ENCODE peak calls at places on chromosome 4, in eight cellular contexts. S is adrenal gland, W is testis, H is tibial nerve, N is uterus, A is IMR-90, X is esophagus squamous epithelium, M is sigmoid colon. B is an unnamed sample. For H3K4me1, the result is how much of the 10 kb centered on the place peaks cover.

GRCh38 chr4:33914386-33914785 is 2329.9 kb downstream of the ARAP2 start:
- DNase-seq in W (no peak), S (no peak), A (no peak), M (no peak), X (no peak), N (no peak), H (no peak), B (no peak)

GRCh38 chr4:20376070-20376469 is 124.4 kb downstream of the SLIT2 start:
- DNase-seq in W (no peak), S (no peak), X (no peak), M (no peak), A (no peak), H (no peak), N (no peak), B (no peak)

GRCh38 chr4:5366421-5366820 is 315.1 kb downstream of the STK32B start:
- DNase-seq in X (no peak), N (no peak), W (no peak), H (no peak), A (peak), M (no peak), S (no peak), B (no peak)

GRCh38 chr4:124590480-124590879 is 122.1 kb downstream of the ANKRD50 start:
- DNase-seq in W (no peak), A (no peak), N (no peak), H (no peak), X (no peak), M (no peak), S (no peak), B (no peak)

GRCh38 chr4:177005801-177006230 is 213.1 kb upstream of the VEGFC start:
- DNase-seq in W (no peak), N (no peak), X (no peak), A (peak), S (no peak), H (no peak), M (no peak), B (no peak)

GRCh38 chr4:7831330-7831729 is 108.3 kb downstream of the AFAP1 start:
- DNase-seq in S (no peak), N (no peak), A (peak), M (peak), W (no peak), X (no peak), H (no peak), B (no peak)

GRCh38 chr4:8153441-8153840 is 5.2 kb downstream of the ABLIM2 start:
- DNase-seq in X (no peak), A (no peak), M (no peak), S (no peak), H (no peak), N (no peak), W (no peak), B (no peak)

GRCh38 chr4:3875466-3875865 is 109.3 kb downstream of the ADRA2C start:
- DNase-seq in S (no peak), M (peak), W (no peak), N (peak), X (no peak), A (no peak), H (no peak), B (no peak)

GRCh38 chr4:69849969-69850368 is 10.0 kb downstream of the SULT1E1 start:
- DNase-seq in A (no peak), X (no peak), N (no peak), W (no peak), H (no peak), S (no peak), M (no peak), B (no peak)

GRCh38 chr4:53688186-53688790 is 97.0 kb upstream of the LNX1 start:
- DNase-seq in A (peak), H (no peak), S (peak), W (no peak), M (no peak), X (no peak), N (no peak), B (no peak)

GRCh38 chr4:123599920-123600394 is 203.4 kb downstream of the SPRY1 start:
- DNase-seq in N (peak), W (peak), H (peak), A (peak), S (peak), M (peak), X (no peak), B (peak)

GRCh38 chr4:108683479-108683878 is 33.1 kb downstream of the OSTC start:
- DNase-seq in N (no peak), X (no peak), H (peak), M (no peak), S (peak), A (peak), W (no peak), B (no peak)

GRCh38 chr4:72924814-72925213 is 144.7 kb downstream of the COX18 start:
- DNase-seq in X (no peak), A (no peak), S (no peak), M (no peak), W (no peak), N (no peak), H (no peak), B (no peak)

GRCh38 chr4:22969314-22969896 is 276.7 kb downstream of the GBA3 start:
- DNase-seq in A (peak), H (no peak), W (no peak), N (no peak), S (no peak), M (no peak), X (no peak), B (no peak)

GRCh38 chr4:108270466-108271450 is 102.0 kb upstream of the LEF1 start:
- DNase-seq in H (no peak), X (no peak), N (no peak), A (peak), S (no peak), W (no peak), M (no peak), B (no peak)

GRCh38 chr4:39825741-39826231 is 127.8 kb downstream of the UBE2K start:
- DNase-seq in W (no peak), M (no peak), H (no peak), S (peak), N (no peak), X (no peak), A (peak), B (no peak)

GRCh38 chr4:152094851-152095700 is 334.3 kb upstream of the GATB start:
- DNase-seq in S (no peak), N (no peak), W (no peak), X (no peak), M (no peak), A (peak), H (no peak), B (no peak)
- H3K4me1 ChIP-seq in S (under half), N (under half), W (under half), X (under half), M (under half), A (under half), H (under half), B (under half)

GRCh38 chr4:173370477-173371291 is at the start of gene SAP30:
- DNase-seq in A (peak), X (peak), S (peak), W (peak), H (peak), N (peak), M (peak), B (peak)
- TF ChIP-seq POLR2A in A (peak), X (peak), S (peak), W (peak), H (peak), N (peak), M (peak), B (peak)

DNA sequence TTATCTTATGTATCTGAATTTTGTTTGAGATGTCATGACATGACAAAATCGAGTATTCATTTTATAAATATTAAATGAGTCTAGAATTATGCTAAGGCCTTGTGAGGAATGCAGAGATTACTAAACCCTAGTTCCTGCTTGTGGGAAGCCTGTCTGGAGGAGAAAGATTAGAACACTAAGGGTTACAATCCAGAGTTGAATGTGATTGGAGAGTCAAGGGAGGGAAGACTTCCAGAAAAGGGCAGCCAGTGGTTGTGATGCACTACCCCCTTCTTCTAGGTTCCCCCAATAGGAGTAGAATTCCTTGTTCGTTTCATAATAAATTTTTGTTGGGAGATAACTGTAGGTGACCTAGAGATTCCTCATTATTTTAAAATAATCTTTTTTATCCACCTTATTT is 141.1 kb downstream of the AFF1 start:
- DNase-seq in H (no peak), A (no peak), X (no peak), S (no peak), M (no peak), N (no peak), W (no peak), B (no peak)
- H3K4me1 ChIP-seq in H (under half), A (under half), X (half or more), S (under half), M (under half), N (under half), W (under half), B (under half)

DNA sequence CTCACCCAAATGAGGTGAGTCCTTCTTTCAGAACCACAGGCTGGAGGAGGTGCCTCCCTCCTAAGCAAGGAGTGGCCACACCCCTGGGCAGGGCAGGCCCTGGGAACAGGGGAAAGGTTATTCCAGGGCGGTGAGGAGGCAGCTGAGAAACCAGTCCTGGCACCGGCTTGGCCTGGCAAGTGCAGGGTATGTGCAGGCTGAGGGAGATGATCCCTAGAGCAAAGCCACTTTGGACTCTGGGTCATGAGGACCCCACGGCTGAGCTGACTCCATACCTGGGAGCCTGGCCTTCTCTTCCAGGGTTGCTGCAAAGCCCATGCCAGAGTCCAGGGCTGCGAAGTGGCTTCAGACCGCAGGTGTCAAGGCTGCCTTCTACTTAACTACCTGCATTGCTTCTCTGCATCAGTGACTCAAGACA is 49.5 kb upstream of the HELT start:
- DNase-seq in S (peak), A (no peak), N (no peak), M (no peak), X (no peak), W (no peak), H (no peak), B (no peak)
- TF ChIP-seq POLR2A in S (no peak), A (no peak), N (no peak), M (no peak), X (no peak), W (no peak), H (no peak), B (no peak)

GRCh38 chr4:42638276-42638675 is 18.6 kb downstream of the ATP8A1 start:
- DNase-seq in A (no peak), N (no peak), W (no peak), H (no peak), X (no peak), S (no peak), M (no peak), B (no peak)

GRCh38 chr4:42637104-42637503 is 19.8 kb downstream of the ATP8A1 start:
- DNase-seq in W (no peak), X (no peak), S (no peak), N (no peak), H (no peak), M (no peak), A (no peak), B (no peak)

GRCh38 chr4:42640613-42641012 is 16.3 kb downstream of the ATP8A1 start:
- DNase-seq in X (no peak), M (no peak), S (no peak), A (no peak), N (no peak), W (no peak), H (no peak), B (no peak)

GRCh38 chr4:42637861-42638260 is 19.0 kb downstream of the ATP8A1 start:
- DNase-seq in W (no peak), X (no peak), N (no peak), M (no peak), S (no peak), A (no peak), H (no peak), B (no peak)

DNA sequence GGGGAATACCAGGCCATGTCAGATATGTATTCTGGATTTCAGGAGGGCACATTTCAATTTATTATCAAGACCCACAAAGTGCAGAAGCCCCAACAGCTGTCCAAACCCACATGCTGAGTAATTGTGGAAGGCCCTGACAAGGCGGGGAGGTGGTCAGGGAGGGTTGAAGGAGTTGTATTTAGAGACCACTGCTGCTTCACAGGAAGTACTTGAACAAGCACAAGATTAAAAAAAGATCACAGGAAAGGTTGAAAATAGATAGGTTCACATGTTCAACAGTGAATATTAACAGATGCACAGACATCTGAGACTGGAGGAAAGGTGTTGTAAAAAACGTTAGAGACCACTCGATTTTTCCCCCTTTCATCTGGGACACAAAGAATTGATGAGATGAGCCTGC is 17.9 kb downstream of the ATP8A1 start:
- DNase-seq in M (no peak), W (no peak), H (no peak), X (no peak), S (no peak), A (no peak), N (no peak), B (no peak)
- H3K4me1 ChIP-seq in M (under half), W (under half), H (under half), X (under half), S (under half), A (under half), N (under half), B (under half)

DNA sequence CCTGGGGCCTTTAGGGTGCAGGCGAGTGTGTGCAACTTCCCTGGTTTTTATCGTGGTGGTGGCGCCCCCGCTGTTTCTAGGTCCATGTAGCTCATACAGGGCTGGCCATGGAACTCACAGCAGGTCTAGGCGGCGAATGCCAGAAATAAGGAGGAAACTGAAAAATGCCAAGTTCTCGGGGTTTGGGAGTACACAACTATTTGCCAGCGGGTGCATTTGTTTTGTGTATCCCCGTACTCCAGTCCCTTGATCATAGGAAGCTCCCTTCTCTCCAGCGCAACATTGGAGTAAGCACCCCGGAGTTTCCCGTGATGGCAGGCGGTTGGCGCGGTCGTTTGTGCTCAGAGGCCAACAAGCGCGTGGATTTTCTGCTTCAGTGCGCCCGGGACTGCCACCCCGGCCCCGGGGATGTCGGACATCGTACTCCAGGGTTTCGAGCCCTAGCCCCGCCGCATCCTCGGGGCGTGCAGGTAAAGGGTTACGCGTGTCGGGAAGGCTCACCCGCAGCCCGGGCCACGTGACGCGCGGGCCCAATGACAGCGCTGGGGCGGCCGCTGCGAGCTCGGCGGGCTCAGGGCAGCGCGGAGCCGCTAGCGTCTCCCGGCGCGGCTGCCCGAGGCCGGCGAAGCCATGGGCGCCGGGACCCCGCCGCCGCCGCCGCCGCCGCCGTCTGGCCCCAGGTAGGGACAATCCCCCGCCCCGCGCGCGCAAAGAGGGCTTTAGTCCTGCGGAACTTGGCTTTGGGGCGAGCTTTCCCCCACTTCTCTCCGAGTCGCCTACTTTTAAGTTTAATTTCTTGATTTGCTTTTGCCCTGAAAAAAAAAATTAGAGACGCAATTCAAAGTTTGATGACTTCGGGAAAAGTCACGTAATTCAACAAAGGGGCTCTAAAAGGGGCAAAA is 209.1 kb downstream of the NWD2 start:
- DNase-seq in W (peak), H (peak), A (no peak), X (no peak), S (peak), N (peak), M (peak), B (no peak)
- TF ChIP-seq POLR2A in W (no peak), H (no peak), A (no peak), X (no peak), S (no peak), N (no peak), M (no peak), B (no peak)

DNA sequence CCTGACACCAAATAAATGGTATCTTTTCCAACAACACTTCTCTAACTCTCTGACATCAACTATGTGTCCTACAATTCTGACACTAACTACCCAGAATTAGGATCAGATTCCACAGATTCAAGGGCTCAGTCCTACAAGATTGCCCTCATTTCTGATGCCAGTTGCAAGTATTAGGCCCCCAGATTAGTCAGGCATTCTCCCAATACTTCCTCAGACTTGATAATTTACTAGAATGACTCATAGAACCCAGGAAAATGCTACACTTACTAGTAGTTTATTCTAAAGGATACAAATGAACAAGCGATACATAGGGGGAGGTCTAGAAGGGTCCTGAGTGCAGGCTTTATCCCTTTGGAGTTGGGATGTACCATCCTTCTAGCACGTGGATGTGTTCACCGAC is 8.5 kb downstream of the TIGD2 start:
- DNase-seq in X (no peak), S (no peak), M (no peak), N (no peak), H (no peak), W (no peak), A (peak), B (no peak)
- H3K4me1 ChIP-seq in X (under half), S (under half), M (under half), N (under half), H (under half), W (under half), A (under half), B (under half)

GRCh38 chr4:705278-706082 is at the start of gene PCGF3:
- DNase-seq in A (peak), W (peak), M (peak), X (peak), S (peak), H (peak), N (peak), B (peak)
- TF ChIP-seq POLR2A in A (peak), W (no peak), M (no peak), X (peak), S (peak), H (peak), N (peak), B (peak)

GRCh38 chr4:84319124-84319523 is 180.0 kb downstream of the NKX6-1 start:
- DNase-seq in M (no peak), X (no peak), W (no peak), H (peak), S (peak), N (no peak), A (peak), B (no peak)
- H3K4me1 ChIP-seq in M (under half), X (under half), W (under half), H (under half), S (under half), N (under half), A (under half), B (under half)